ENCODE peak calls at places on chromosomes 16 and 17, in six cellular contexts. P, O, V, S, J and W are unnamed samples.

GRCh38 chr17:36837193-36837592 is 100.1 kb upstream of the LHX1 start:
- DNase-seq in P (no peak), S (no peak), O (no peak), V (no peak), J (no peak), W (no peak)

GRCh38 chr17:21119247-21119944 is 7.4 kb upstream of the DHRS7B start:
- DNase-seq in V (peak), O (peak), J (peak), P (peak), S (peak), W (peak)

GRCh38 chr16:19119564-19119963 is 5.8 kb downstream of the ITPRIPL2 start:
- DNase-seq in S (peak), V (no peak), P (no peak), O (no peak), J (no peak), W (no peak)

GRCh38 chr17:46770818-46771600 is 47.5 kb downstream of the WNT3 start:
- DNase-seq in O (no peak), P (no peak), S (peak), V (no peak), J (no peak), W (no peak)

GRCh38 chr16:83742076-83742475 is 65.7 kb upstream of the HSBP1 start:
- DNase-seq in S (no peak), O (no peak), P (no peak), V (no peak), J (no peak), W (no peak)

GRCh38 chr17:4535667-4536258 is 19.4 kb downstream of the MYBBP1A start:
- DNase-seq in P (no peak), O (no peak), S (no peak), J (no peak), V (no peak), W (no peak)

GRCh38 chr16:11985250-11985649 is 8.7 kb downstream of the SNX29 start:
- DNase-seq in J (no peak), O (no peak), S (no peak), P (no peak), V (no peak), W (no peak)

GRCh38 chr16:1096164-1097082 is at the start of gene C1QTNF8:
- DNase-seq in J (no peak), S (no peak), O (no peak), V (no peak), P (no peak), W (no peak)

GRCh38 chr17:5203908-5204294 is 12.2 kb upstream of the ZNF594 start:
- DNase-seq in V (no peak), O (no peak), P (no peak), S (peak), J (no peak), W (no peak)

GRCh38 chr16:48384305-48384981 is 770 bp downstream of the SIAH1 start:
- DNase-seq in O (no peak), S (peak), J (peak), P (no peak), V (no peak), W (peak)

GRCh38 chr16:87062569-87063442 is 254.4 kb downstream of the C16orf95 start:
- DNase-seq in P (peak), V (no peak), O (no peak), S (peak), J (peak), W (no peak)

GRCh38 chr16:25135239-25135878 is 23.8 kb downstream of the LCMT1 start:
- DNase-seq in V (no peak), O (no peak), J (no peak), S (peak), P (no peak), W (no peak)

GRCh38 chr16:17565605-17566004 is 94.8 kb upstream of the XYLT1 start:
- DNase-seq in P (no peak), V (no peak), O (no peak), S (no peak), J (no peak), W (no peak)

GRCh38 chr17:33712120-33712519 is 419.0 kb upstream of the ASIC2 start:
- DNase-seq in J (no peak), S (no peak), P (no peak), O (no peak), V (no peak), W (no peak)

GRCh38 chr16:88599825-88600538 is 29.8 kb downstream of the ZC3H18 start:
- DNase-seq in V (no peak), J (no peak), S (no peak), P (no peak), O (no peak), W (no peak)

GRCh38 chr16:74793571-74793970 is 19.0 kb upstream of the FA2H start:
- DNase-seq in P (no peak), O (no peak), S (no peak), V (no peak), J (no peak), W (no peak)

GRCh38 chr16:9476744-9477143 is 385.3 kb downstream of the HAPSTR1 start:
- DNase-seq in J (no peak), O (no peak), P (no peak), V (no peak), S (no peak), W (no peak)

GRCh38 chr17:61669522-61669921 is 78.5 kb upstream of the NACA2 start:
- DNase-seq in J (no peak), P (no peak), V (no peak), S (no peak), O (no peak), W (no peak)

GRCh38 chr16:4055748-4056147 is 60.5 kb downstream of the ADCY9 start:
- DNase-seq in V (no peak), O (no peak), J (no peak), P (no peak), S (no peak), W (no peak)

GRCh38 chr17:35345926-35346771 is 27.3 kb downstream of the SLFN11 start:
- DNase-seq in P (peak), V (peak), O (no peak), S (peak), J (peak), W (no peak)

GRCh38 chr17:35605753-35606152 is 18.6 kb downstream of the AP2B1 start:
- DNase-seq in V (no peak), O (no peak), S (no peak), P (no peak), J (no peak), W (no peak)

GRCh38 chr17:8740486-8740885 is 4.2 kb downstream of the CCDC42 start:
- DNase-seq in P (no peak), J (no peak), O (peak), S (no peak), V (no peak), W (peak)

GRCh38 chr17:47305302-47305923 is 18.3 kb upstream of the EFCAB13 start:
- DNase-seq in P (no peak), S (peak), V (peak), O (no peak), J (no peak), W (no peak)

GRCh38 chr17:28763804-28764266 is 20.0 kb downstream of the TRAF4 start:
- DNase-seq in V (no peak), S (peak), O (peak), P (peak), J (peak), W (peak)

GRCh38 chr16:13307255-13307654 is 405.9 kb downstream of the SHISA9 start:
- DNase-seq in O (no peak), V (no peak), S (no peak), P (no peak), J (no peak), W (no peak)

GRCh38 chr16:70738083-70738977 is 52.5 kb upstream of the MTSS2 start:
- DNase-seq in J (peak), V (peak), S (peak), O (no peak), P (peak), W (no peak)

GRCh38 chr17:82110298-82110697 is 12.3 kb upstream of the FASN start:
- DNase-seq in P (peak), V (no peak), O (no peak), S (no peak), J (no peak), W (no peak)

DNA sequence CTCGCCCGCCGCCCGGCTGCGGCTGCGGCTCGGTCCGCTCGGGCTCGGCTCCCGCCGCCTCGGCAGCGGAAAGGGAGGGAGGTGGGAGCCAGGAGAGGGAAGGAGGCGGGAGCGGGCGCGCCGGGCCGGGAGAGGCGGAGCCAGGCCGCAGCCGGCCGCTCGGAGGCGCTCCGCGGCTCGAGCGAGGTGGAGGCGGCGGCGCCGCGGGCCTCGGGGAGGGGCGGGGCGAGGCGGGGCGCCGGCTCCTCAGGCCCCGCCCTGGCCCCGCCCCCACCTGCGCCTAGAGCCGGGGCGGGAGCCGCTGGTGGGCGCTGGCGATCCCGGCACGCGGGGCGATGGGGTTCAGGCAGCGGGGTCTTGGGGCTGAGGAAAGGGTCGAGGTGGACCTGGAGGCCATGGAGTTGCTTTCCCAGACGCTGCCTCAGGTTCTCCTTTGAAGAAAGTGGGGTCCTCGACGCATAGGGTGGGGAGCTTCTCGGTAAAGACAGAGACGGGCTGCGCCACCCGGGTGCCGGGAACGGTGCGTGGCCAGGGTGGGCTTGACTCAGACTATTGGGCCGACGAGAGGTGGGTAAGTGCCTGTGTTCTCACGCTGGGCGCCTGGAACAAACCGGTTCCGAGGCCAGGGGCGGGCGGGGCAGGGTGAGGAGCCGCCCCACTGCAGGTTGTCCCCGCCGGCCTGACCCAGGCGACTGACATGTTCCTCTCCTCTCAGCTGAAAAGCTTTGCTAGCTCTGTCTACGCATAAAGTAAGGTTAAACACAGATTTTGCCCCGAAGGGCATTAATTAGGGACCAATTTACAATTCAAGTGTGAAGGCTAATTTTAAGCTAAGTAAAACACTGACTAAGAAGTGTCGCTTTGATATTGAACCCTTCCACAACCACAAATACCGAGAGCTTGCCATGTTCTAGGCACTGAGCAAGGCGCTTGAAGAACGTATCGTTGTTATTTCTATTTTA is at the start of gene CMTM4:
- DNase-seq in S (peak), J (peak), V (peak), O (peak), P (peak), W (peak)
- TF ChIP-seq CTCF in S (no peak), J (no peak), V (no peak), O (no peak), P (no peak), W (no peak)

GRCh38 chr16:77594798-77595625 is 127.3 kb upstream of the NUDT7 start:
- DNase-seq in P (no peak), J (no peak), S (no peak), O (no peak), V (no peak), W (no peak)

GRCh38 chr16:77596243-77596642 is 126.1 kb upstream of the NUDT7 start:
- DNase-seq in O (no peak), S (peak), J (no peak), P (no peak), V (peak), W (no peak)

GRCh38 chr16:77600555-77600954 is 121.8 kb upstream of the NUDT7 start:
- DNase-seq in V (no peak), P (no peak), S (no peak), J (no peak), O (no peak), W (no peak)

GRCh38 chr16:77603656-77604055 is 118.7 kb upstream of the NUDT7 start:
- DNase-seq in V (no peak), S (no peak), P (no peak), O (no peak), J (no peak), W (no peak)

DNA sequence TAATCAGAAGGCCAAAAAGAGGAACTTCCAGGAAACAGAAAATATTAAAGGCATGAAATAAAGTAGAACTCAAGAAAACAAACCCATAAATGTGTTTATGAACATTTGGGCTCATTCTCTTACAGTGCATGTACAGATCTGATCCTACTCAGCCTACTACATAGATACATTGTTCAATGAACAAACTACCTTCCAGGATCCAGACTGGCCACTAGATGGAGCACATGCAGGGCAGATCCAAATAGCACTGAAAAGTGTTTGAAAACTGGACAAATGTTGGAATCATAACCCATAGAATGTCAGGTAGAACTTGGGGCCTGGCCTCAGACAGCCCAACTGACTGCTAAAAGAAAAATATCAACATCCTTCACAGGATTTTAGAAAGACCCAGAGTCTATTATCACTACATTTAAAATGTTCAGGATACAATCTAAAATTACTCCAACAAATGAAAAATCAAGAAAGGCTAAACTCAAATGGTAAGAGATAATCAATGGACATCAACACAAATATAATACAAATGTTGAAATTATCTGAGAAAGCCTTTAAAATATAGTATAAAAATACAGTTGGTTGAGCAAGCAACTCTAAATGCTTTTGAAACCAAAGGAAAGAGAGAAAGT is 122.4 kb upstream of the NUDT7 start:
- DNase-seq in O (no peak), J (peak), S (peak), P (peak), V (no peak), W (no peak)
- TF ChIP-seq CTCF in O (no peak), J (peak), S (peak), P (peak), V (peak), W (peak)

GRCh38 chr17:50682938-50683337 is 24.8 kb downstream of the ANKRD40 start:
- DNase-seq in V (no peak), P (no peak), S (no peak), O (no peak), J (no peak), W (no peak)

GRCh38 chr17:50683434-50684287 is 24.1 kb downstream of the ANKRD40 start:
- DNase-seq in P (no peak), S (no peak), J (no peak), V (no peak), O (no peak), W (no peak)

GRCh38 chr17:50682441-50682840 is 25.3 kb downstream of the ANKRD40 start:
- DNase-seq in P (no peak), J (no peak), S (no peak), V (no peak), O (no peak), W (no peak)

GRCh38 chr17:50680126-50680525 is 27.6 kb downstream of the ANKRD40 start:
- DNase-seq in P (no peak), O (no peak), J (no peak), V (no peak), S (no peak), W (no peak)

GRCh38 chr17:50681260-50682200 is 26.2 kb downstream of the ANKRD40 start:
- DNase-seq in V (peak), S (peak), O (no peak), P (peak), J (peak), W (no peak)
- TF ChIP-seq CTCF in V (peak), S (peak), O (no peak), P (peak), J (peak), W (no peak)

GRCh38 chr17:77036841-77037381 is 103.9 kb upstream of the SEC14L1 start:
- DNase-seq in O (no peak), J (no peak), S (no peak), V (no peak), P (no peak), W (no peak)
- TF ChIP-seq CTCF in O (no peak), J (no peak), S (no peak), V (no peak), P (no peak), W (no peak)

GRCh38 chr17:11922634-11923033 is 74.6 kb downstream of the ZNF18 start:
- DNase-seq in O (no peak), S (no peak), J (no peak), V (no peak), P (no peak), W (no peak)
- TF ChIP-seq CTCF in O (no peak), S (no peak), J (no peak), V (no peak), P (no peak), W (no peak)

GRCh38 chr17:44636562-44636961 is 19.7 kb upstream of the MEIOC start:
- DNase-seq in J (no peak), V (no peak), P (no peak), O (no peak), S (peak), W (no peak)
- TF ChIP-seq CTCF in J (peak), V (peak), P (no peak), O (no peak), S (peak), W (peak)

GRCh38 chr17:41812176-41813038 is at the start of gene FKBP10:
- DNase-seq in V (peak), O (no peak), S (peak), J (peak), P (peak), W (peak)

GRCh38 chr17:41813039-41813680 is 356 bp downstream of the FKBP10 start:
- DNase-seq in V (no peak), O (no peak), J (no peak), S (no peak), P (no peak), W (no peak)

GRCh38 chr17:41813699-41814124 is 908 bp downstream of the FKBP10 start:
- DNase-seq in O (no peak), J (no peak), P (no peak), S (no peak), V (no peak), W (no peak)

GRCh38 chr17:41810659-41811548 is 845 bp downstream of the P3H4 start:
- DNase-seq in V (no peak), O (no peak), P (peak), J (no peak), S (no peak), W (no peak)

GRCh38 chr17:41811549-41812175 is at the start of gene P3H4:
- DNase-seq in P (peak), J (peak), V (peak), O (peak), S (peak), W (peak)
- TF ChIP-seq CTCF in P (peak), J (peak), V (peak), O (peak), S (peak), W (peak)